ENCODE peak calls at places on chromosomes 11 and 22, in nine cellular contexts. X is activated CD4-positive, alpha-beta T cell treated with anti-CD3 and anti-CD28 coated beads for 24 hours; K is NCI-H774; E is stimulated activated CD8-positive, alpha-beta memory T cell treated with anti-CD3 and anti-CD28 coated beads, Interleukin-7, amount 100 ng/mL, for 1 hour; Z is fibroblast of mammary gland; I is choroid plexus epithelial cell; M is stimulated activated CD4-positive, alpha-beta T cell treated with anti-CD3 and anti-CD28 coated beads, TNF-alpha, amount 100 ng/mL, for 1 hour; S is NCI-H1105 treated with DMSO at 0.1 percent for 48 hours; Y is mesenchymal stem cell. D is an unnamed sample.
A peak's percentile ranks its signal among the peaks of the same experiment; 100 is the strongest.

GRCh38 chr11:10693509-10694071 is at the start of gene IRAG1:
- DNase-seq in X (no peak), K (no peak), E (no peak), Z (peak; percentile 34), I (peak; percentile 78), M (no peak), S (no peak), Y (peak; percentile 74), D (no peak)

GRCh38 chr22:44080936-44081853 is 57.1 kb downstream of the PARVB start:
- DNase-seq in X (peak; percentile 57), K (no peak), E (peak; percentile 40), Z (peak; percentile 64), I (peak; percentile 85), M (peak; percentile 61), S (peak; percentile 78), Y (peak; percentile 68), D (peak; percentile 46)

GRCh38 chr22:23696326-23696851 is 5.6 kb downstream of the RGL4 start:
- DNase-seq in X (peak; percentile 52), K (no peak), E (peak; percentile 46), Z (no peak), I (peak; percentile 83), M (peak; percentile 42), S (no peak), Y (no peak), D (no peak)

GRCh38 chr11:46710821-46711269 is 8.2 kb upstream of the F2 start:
- DNase-seq in X (no peak), K (no peak), E (no peak), Z (peak; percentile 98), I (peak; percentile 97), M (no peak), S (no peak), Y (peak; percentile 83), D (no peak)

GRCh38 chr11:19101803-19102520 is 15.0 kb upstream of the ZDHHC13 start:
- DNase-seq in X (no peak), K (peak; percentile 12), E (no peak), Z (no peak), I (no peak), M (no peak), S (peak; percentile 95), Y (peak; percentile 25), D (peak; percentile 53)

GRCh38 chr22:43823353-43823908 is 11.3 kb upstream of the EFCAB6 start:
- DNase-seq in X (no peak), K (peak; percentile 0), E (no peak), Z (no peak), I (no peak), M (no peak), S (no peak), Y (no peak), D (peak; percentile 10)

GRCh38 chr11:102874842-102875241 is at the start of gene MMP12:
- DNase-seq in X (no peak), K (no peak), E (no peak), Z (no peak), I (no peak), M (no peak), S (no peak), Y (no peak), D (no peak)

GRCh38 chr11:4881860-4882500 is at the start of gene OR51T1:
- DNase-seq in X (no peak), K (no peak), E (no peak), Z (peak; percentile 31), I (peak; percentile 83), M (no peak), S (no peak), Y (peak; percentile 16), D (no peak)

GRCh38 chr11:64745219-64745522 is 1.2 kb upstream of the RASGRP2 start:
- DNase-seq in X (no peak), K (no peak), E (peak; percentile 53), Z (no peak), I (no peak), M (no peak), S (no peak), Y (no peak), D (no peak)

GRCh38 chr11:131688056-131688693 is 317.8 kb downstream of the NTM start:
- DNase-seq in X (peak; percentile 21), K (peak; percentile 21), E (no peak), Z (peak; percentile 40), I (peak; percentile 66), M (no peak), S (peak; percentile 68), Y (peak; percentile 53), D (peak; percentile 34)

GRCh38 chr22:49569286-49570031 is 258.2 kb downstream of the BRD1 start:
- DNase-seq in X (no peak), K (no peak), E (no peak), Z (no peak), I (no peak), M (no peak), S (no peak), Y (no peak), D (no peak)

D was measured in NCI-H526 treated with DMSO at 0.1 percent for 48 hours.